ENCODE peak calls at places on chromosomes 6 and 20, in four cellular contexts. W is stimulated activated CD4-positive, alpha-beta T cell treated with anti-CD3 and anti-CD28 coated beads, Interleukin-4, amount 100 ng/mL, for 1 hour; L is AG08395; F is anterior cingulate cortex. A is an unnamed sample.
A peak's percentile ranks its signal among the peaks of the same experiment; 100 is the strongest.

GRCh38 chr20:43191143-43191542 is 1.4 kb upstream of the PTPRT start:
- DNase-seq in W (no peak), L (no peak), F (no peak), A (no peak)

GRCh38 chr6:162181741-162182401 is 545.7 kb downstream of the PRKN start:
- DNase-seq in W (no peak), L (no peak), F (no peak), A (no peak)

GRCh38 chr6:85726206-85726605 is 83.5 kb upstream of the SYNCRIP start:
- DNase-seq in W (no peak), L (no peak), F (no peak), A (peak; percentile 5)

GRCh38 chr20:50561379-50562078 is 51.3 kb downstream of the PTPN1 start:
- DNase-seq in W (peak; percentile 60), L (peak; percentile 94), F (no peak), A (peak; percentile 85)

GRCh38 chr20:22322513-22322912 is 261.9 kb downstream of the FOXA2 start:
- DNase-seq in W (no peak), L (no peak), F (no peak), A (no peak)

GRCh38 chr6:27177454-27178000 is 70.0 kb upstream of the PRSS16 start:
- DNase-seq in W (peak; percentile 69), L (peak; percentile 85), F (peak; percentile 74), A (peak; percentile 94)

GRCh38 chr6:82862543-82862942 is 203.1 kb downstream of the UBE3D start:
- DNase-seq in W (no peak), L (peak; percentile 74), F (no peak), A (peak; percentile 53)

GRCh38 chr20:19502169-19502568 is 255.9 kb upstream of the RIN2 start:
- DNase-seq in W (no peak), L (no peak), F (no peak), A (peak; percentile 88)

GRCh38 chr20:8562356-8562755 is 430.3 kb downstream of the PLCB1 start:
- DNase-seq in W (no peak), L (no peak), F (no peak), A (no peak)

GRCh38 chr6:35177586-35177985 is 36.2 kb upstream of the SCUBE3 start:
- DNase-seq in W (no peak), L (no peak), F (no peak), A (no peak)

GRCh38 chr6:158498362-158498761 is 61.5 kb upstream of the TMEM181 start:
- DNase-seq in W (no peak), L (no peak), F (no peak), A (no peak)

GRCh38 chr6:19691465-19692167 is 145.6 kb upstream of the ID4 start:
- DNase-seq in W (no peak), L (peak; percentile 34), F (peak; percentile 57), A (no peak)

GRCh38 chr6:145789443-145789842 is 25.2 kb downstream of the FBXO30 start:
- DNase-seq in W (no peak), L (no peak), F (no peak), A (peak; percentile 37)

GRCh38 chr20:45892049-45892816 is 1.1 kb downstream of the CTSA start:
- DNase-seq in W (no peak), L (peak; percentile 77), F (no peak), A (peak; percentile 49)

GRCh38 chr6:24720131-24720603 is 1.2 kb upstream of the C6orf62 start:
- DNase-seq in W (peak; percentile 81), L (peak; percentile 35), F (peak; percentile 26), A (peak; percentile 69)

GRCh38 chr20:57107208-57107607 is 159.2 kb downstream of the BMP7 start:
- DNase-seq in W (no peak), L (no peak), F (no peak), A (no peak)

GRCh38 chr20:46276531-46276930 is 31.8 kb downstream of the CDH22 start:
- DNase-seq in W (no peak), L (peak; percentile 22), F (no peak), A (no peak)

GRCh38 chr6:53979468-53980067 is 131.7 kb upstream of the MLIP start:
- DNase-seq in W (no peak), L (peak; percentile 56), F (no peak), A (peak; percentile 64)

GRCh38 chr20:62596486-62596885 is 45.8 kb upstream of the SLCO4A1 start:
- DNase-seq in W (no peak), L (no peak), F (no peak), A (no peak)

GRCh38 chr20:45972500-45973183 is 639 bp upstream of the ZNF335 start:
- DNase-seq in W (no peak), L (peak; percentile 99), F (no peak), A (no peak)

GRCh38 chr20:58571942-58572666 is 56.9 kb upstream of the APCDD1L start:
- DNase-seq in W (no peak), L (no peak), F (no peak), A (no peak)

GRCh38 chr6:141464490-141464889 is 668.2 kb upstream of the GJE1 start:
- DNase-seq in W (no peak), L (peak; percentile 58), F (no peak), A (peak; percentile 96)

GRCh38 chr6:148147431-148147830 is 195.2 kb upstream of the SASH1 start:
- DNase-seq in W (no peak), L (no peak), F (no peak), A (peak; percentile 51)

GRCh38 chr6:166410426-166410935 is 27.7 kb upstream of the MPC1 start:
- DNase-seq in W (no peak), L (no peak), F (no peak), A (no peak)

GRCh38 chr6:3119040-3119723 is 671 bp downstream of the BPHL start:
- DNase-seq in W (no peak), L (peak; percentile 40), F (peak; percentile 50), A (peak; percentile 51)

A was measured in myocyte.